ENCODE peak calls at places on chromosomes 11 and 22, in four cellular contexts. One of them, this sample, is unnamed. For H3K36me3, the result is how much of the 10 kb centered on the place peaks cover.

GRCh38 chr11:124123587-124123986 is 8.3 kb downstream of the VWA5A start:
- DNase-seq in GM12878: no peak
- DNase-seq in HepG2: no peak
- DNase-seq in H1: no peak
- DNase-seq in this sample: peak

GRCh38 chr11:10197091-10197490 is 96.9 kb downstream of the SBF2 start:
- DNase-seq in H1: no peak
- DNase-seq in HepG2: no peak
- DNase-seq in GM12878: no peak
- DNase-seq in this sample: no peak

GRCh38 chr11:92948116-92948515 is 21.3 kb upstream of the MTNR1B start:
- DNase-seq in HepG2: peak
- DNase-seq in H1: no peak
- DNase-seq in GM12878: no peak
- DNase-seq in this sample: no peak

GRCh38 chr11:134622458-134622857 is 210.4 kb upstream of the B3GAT1 start:
- DNase-seq in GM12878: no peak
- DNase-seq in H1: no peak
- DNase-seq in HepG2: no peak
- DNase-seq in this sample: no peak

GRCh38 chr11:120807414-120808150 is 216.3 kb upstream of the TBCEL start:
- DNase-seq in HepG2: peak
- DNase-seq in H1: no peak
- DNase-seq in GM12878: no peak
- DNase-seq in this sample: peak

GRCh38 chr11:65505434-65506315 is 6.8 kb downstream of the MALAT1 start:
- DNase-seq in H1: no peak
- DNase-seq in GM12878: no peak
- DNase-seq in HepG2: no peak
- DNase-seq in this sample: no peak

GRCh38 chr11:59753650-59754493 is 1.3 kb upstream of the STX3 start:
- DNase-seq in HepG2: peak
- DNase-seq in H1: no peak
- DNase-seq in GM12878: peak
- DNase-seq in this sample: peak

GRCh38 chr11:68927280-68928107 is 23.8 kb downstream of the IGHMBP2 start:
- DNase-seq in H1: no peak
- DNase-seq in GM12878: peak
- DNase-seq in HepG2: no peak
- DNase-seq in this sample: no peak

GRCh38 chr11:62981743-62982142 is 3.0 kb downstream of the SLC22A6 start:
- DNase-seq in H1: no peak
- DNase-seq in HepG2: no peak
- DNase-seq in GM12878: no peak
- DNase-seq in this sample: no peak

GRCh38 chr11:103528046-103528445 is 418.8 kb downstream of the DYNC2H1 start:
- DNase-seq in H1: no peak
- DNase-seq in HepG2: no peak
- DNase-seq in GM12878: no peak
- DNase-seq in this sample: no peak

GRCh38 chr11:44753965-44754645 is 27.3 kb downstream of the TSPAN18 start:
- DNase-seq in GM12878: no peak
- DNase-seq in HepG2: no peak
- DNase-seq in H1: no peak
- DNase-seq in this sample: peak

GRCh38 chr11:86524603-86525352 is 147.6 kb downstream of the ME3 start:
- DNase-seq in H1: no peak
- DNase-seq in HepG2: peak
- DNase-seq in GM12878: no peak
- DNase-seq in this sample: no peak

GRCh38 chr22:19669570-19669969 is 44.7 kb upstream of the SEPTIN5 start:
- DNase-seq in H1: no peak
- DNase-seq in HepG2: no peak
- DNase-seq in GM12878: no peak
- DNase-seq in this sample: no peak

GRCh38 chr22:33476206-33476605 is 418.0 kb upstream of the SYN3 start:
- DNase-seq in H1: no peak
- DNase-seq in HepG2: peak
- DNase-seq in GM12878: no peak
- DNase-seq in this sample: no peak

GRCh38 chr11:84413547-84413946 is 1127.4 kb upstream of the CCDC90B start:
- DNase-seq in GM12878: no peak
- DNase-seq in H1: no peak
- DNase-seq in HepG2: no peak
- DNase-seq in this sample: no peak

GRCh38 chr11:45846174-45846675 is 1.1 kb upstream of the CRY2 start:
- DNase-seq in HepG2: no peak
- DNase-seq in H1: no peak
- DNase-seq in GM12878: no peak
- DNase-seq in this sample: no peak
- H3K9ac ChIP-seq in HepG2: no peak
- H3K9ac ChIP-seq in H1: no peak
- H3K9ac ChIP-seq in GM12878: no peak
- H3K9ac ChIP-seq in this sample: no peak

GRCh38 chr22:41215409-41215808 is 10.3 kb downstream of the L3MBTL2 start:
- DNase-seq in GM12878: no peak
- DNase-seq in H1: no peak
- DNase-seq in HepG2: no peak
- DNase-seq in this sample: no peak

GRCh38 chr22:41215926-41216325 is 10.8 kb downstream of the L3MBTL2 start:
- DNase-seq in H1: no peak
- DNase-seq in HepG2: no peak
- DNase-seq in GM12878: no peak
- DNase-seq in this sample: no peak

GRCh38 chr22:41222846-41223507 is 17.8 kb downstream of the CHADL start:
- DNase-seq in HepG2: no peak
- DNase-seq in GM12878: no peak
- DNase-seq in H1: no peak
- DNase-seq in this sample: no peak

GRCh38 chr22:41216984-41217383 is 11.9 kb downstream of the L3MBTL2 start:
- DNase-seq in HepG2: no peak
- DNase-seq in GM12878: no peak
- DNase-seq in H1: no peak
- DNase-seq in this sample: no peak

DNA sequence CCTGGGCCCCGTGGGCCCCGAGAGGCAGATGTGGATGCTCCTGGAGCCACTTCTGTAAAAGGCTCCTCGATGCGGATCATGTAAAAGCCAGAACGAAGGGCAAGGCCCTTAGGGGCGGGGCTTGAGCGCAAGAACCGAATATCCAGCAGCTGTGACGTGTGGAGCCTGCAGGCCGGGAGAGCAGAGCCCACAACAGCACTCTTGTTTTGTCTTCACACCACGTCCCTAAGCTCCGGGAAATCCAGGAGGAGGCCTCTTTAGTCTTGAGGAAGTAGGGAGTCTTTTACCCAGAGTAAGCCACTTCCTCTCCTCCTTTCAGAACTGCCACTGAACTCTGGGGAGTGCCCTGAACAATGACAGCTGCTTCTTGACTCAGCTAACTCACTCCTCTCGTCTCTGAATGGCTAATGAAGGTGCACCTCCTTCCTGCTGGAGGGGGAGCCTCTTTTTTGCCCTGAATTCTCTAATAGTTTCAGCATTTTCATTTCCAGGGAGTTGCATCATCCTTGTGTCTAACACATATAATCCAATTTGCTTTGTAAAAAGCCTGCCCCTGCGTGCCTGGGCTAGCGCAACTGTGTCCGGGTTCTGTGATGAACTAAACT is 12.5 kb downstream of the L3MBTL2 start:
- DNase-seq in HepG2: no peak
- DNase-seq in GM12878: no peak
- DNase-seq in H1: no peak
- DNase-seq in this sample: no peak
- H3K36me3 ChIP-seq in HepG2: under half
- H3K36me3 ChIP-seq in GM12878: under half
- H3K36me3 ChIP-seq in H1: under half
- H3K36me3 ChIP-seq in this sample: half or more

GRCh38 chr22:44660051-44660830 is 41.8 kb upstream of the PRR5 start:
- DNase-seq in GM12878: no peak
- DNase-seq in H1: no peak
- DNase-seq in HepG2: no peak
- DNase-seq in this sample: no peak

GRCh38 chr22:44661070-44661469 is 40.9 kb upstream of the PRR5 start:
- DNase-seq in H1: no peak
- DNase-seq in GM12878: no peak
- DNase-seq in HepG2: no peak
- DNase-seq in this sample: no peak

GRCh38 chr22:44661659-44662569 is 40.1 kb upstream of the PRR5 start:
- DNase-seq in GM12878: no peak
- DNase-seq in H1: no peak
- DNase-seq in HepG2: no peak
- DNase-seq in this sample: no peak

GRCh38 chr22:44659140-44659539 is 42.9 kb upstream of the PRR5 start:
- DNase-seq in GM12878: no peak
- DNase-seq in HepG2: no peak
- DNase-seq in H1: no peak
- DNase-seq in this sample: no peak

GRCh38 chr22:44658371-44658953 is 43.5 kb upstream of the PRR5 start:
- DNase-seq in HepG2: no peak
- DNase-seq in H1: no peak
- DNase-seq in GM12878: no peak
- DNase-seq in this sample: no peak
- TF ChIP-seq SUZ12 in HepG2: no peak
- TF ChIP-seq SUZ12 in H1: no peak
- TF ChIP-seq SUZ12 in GM12878: no peak
- TF ChIP-seq SUZ12 in this sample: no peak

DNA sequence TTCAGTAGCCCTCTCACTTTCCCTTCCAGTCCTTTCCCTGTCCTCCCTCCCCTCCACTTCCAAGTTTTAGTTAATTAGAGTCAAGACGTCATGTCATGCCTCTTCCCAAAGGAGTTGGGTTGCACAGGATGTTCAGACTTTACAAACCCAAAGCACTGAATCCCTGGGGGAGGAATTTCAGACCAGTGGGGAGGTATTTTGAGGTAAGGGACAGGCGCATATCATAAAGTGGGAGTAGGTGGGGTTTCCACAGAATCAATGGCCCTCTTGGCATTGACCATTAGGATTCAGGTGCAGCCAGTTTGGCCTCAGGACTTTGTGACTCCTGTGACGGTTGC is 733 bp upstream of the ACP2 start:
- DNase-seq in GM12878: no peak
- DNase-seq in H1: no peak
- DNase-seq in HepG2: no peak
- DNase-seq in this sample: no peak
- H3K9ac ChIP-seq in GM12878: peak
- H3K9ac ChIP-seq in H1: peak
- H3K9ac ChIP-seq in HepG2: peak
- H3K9ac ChIP-seq in this sample: peak

GRCh38 chr11:72024073-72024749 is 25.5 kb downstream of the IL18BP start:
- DNase-seq in HepG2: no peak
- DNase-seq in H1: no peak
- DNase-seq in GM12878: no peak
- DNase-seq in this sample: no peak
- H3K36me3 ChIP-seq in HepG2: half or more
- H3K36me3 ChIP-seq in H1: under half
- H3K36me3 ChIP-seq in GM12878: under half
- H3K36me3 ChIP-seq in this sample: half or more

GRCh38 chr11:112625816-112626215 is 335.4 kb upstream of the NCAM1 start:
- DNase-seq in H1: no peak
- DNase-seq in HepG2: no peak
- DNase-seq in GM12878: no peak
- DNase-seq in this sample: no peak
- TF ChIP-seq SUZ12 in H1: no peak
- TF ChIP-seq SUZ12 in HepG2: no peak
- TF ChIP-seq SUZ12 in GM12878: no peak
- TF ChIP-seq SUZ12 in this sample: no peak

GRCh38 chr22:50020606-50021005 is 8.0 kb upstream of the IL17REL start:
- DNase-seq in H1: no peak
- DNase-seq in HepG2: no peak
- DNase-seq in GM12878: no peak
- DNase-seq in this sample: no peak
- H3K9ac ChIP-seq in H1: no peak
- H3K9ac ChIP-seq in HepG2: no peak
- H3K9ac ChIP-seq in GM12878: no peak
- H3K9ac ChIP-seq in this sample: no peak

GRCh38 chr11:111855506-111855905 is 15.9 kb downstream of the ALG9 start:
- DNase-seq in HepG2: no peak
- DNase-seq in GM12878: no peak
- DNase-seq in H1: no peak
- DNase-seq in this sample: no peak
- H3K36me3 ChIP-seq in HepG2: under half
- H3K36me3 ChIP-seq in GM12878: under half
- H3K36me3 ChIP-seq in H1: under half
- H3K36me3 ChIP-seq in this sample: under half

GRCh38 chr11:34859496-34859895 is 56.7 kb downstream of the APIP start:
- DNase-seq in HepG2: no peak
- DNase-seq in GM12878: no peak
- DNase-seq in H1: no peak
- DNase-seq in this sample: no peak
- TF ChIP-seq SUZ12 in HepG2: no peak
- TF ChIP-seq SUZ12 in GM12878: no peak
- TF ChIP-seq SUZ12 in H1: no peak
- TF ChIP-seq SUZ12 in this sample: no peak

GRCh38 chr22:43996170-43996980 is 27.7 kb upstream of the PARVB start:
- DNase-seq in HepG2: no peak
- DNase-seq in GM12878: peak
- DNase-seq in H1: no peak
- DNase-seq in this sample: no peak

GRCh38 chr22:43994416-43994815 is 29.7 kb upstream of the PARVB start:
- DNase-seq in HepG2: no peak
- DNase-seq in H1: no peak
- DNase-seq in GM12878: no peak
- DNase-seq in this sample: no peak

GRCh38 chr22:43995057-43995685 is 28.9 kb upstream of the PARVB start:
- DNase-seq in H1: no peak
- DNase-seq in HepG2: no peak
- DNase-seq in GM12878: no peak
- DNase-seq in this sample: no peak

GRCh38 chr22:43996981-43997265 is 27.2 kb upstream of the PARVB start:
- DNase-seq in H1: no peak
- DNase-seq in HepG2: no peak
- DNase-seq in GM12878: no peak
- DNase-seq in this sample: no peak

DNA sequence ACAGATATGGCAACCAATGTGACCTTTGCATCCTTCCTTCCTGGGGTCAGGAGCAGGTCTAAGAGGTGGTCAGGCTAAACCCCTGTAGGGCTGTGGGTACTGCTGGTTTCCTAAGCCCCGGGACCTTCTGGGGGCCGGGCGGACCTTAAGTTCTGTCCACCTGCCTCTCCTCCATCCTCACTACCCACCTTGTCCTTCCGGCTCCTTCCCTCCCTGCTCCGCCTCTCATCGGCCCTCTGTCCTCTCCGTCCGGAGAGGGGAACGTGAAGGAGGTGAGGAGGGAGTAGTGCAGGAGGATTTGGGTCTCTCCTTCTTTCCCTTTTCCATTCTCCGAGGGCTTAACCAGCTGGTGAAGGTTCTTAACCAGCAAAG is 28.3 kb upstream of the PARVB start:
- DNase-seq in GM12878: no peak
- DNase-seq in HepG2: no peak
- DNase-seq in H1: no peak
- DNase-seq in this sample: no peak
- H3K9ac ChIP-seq in GM12878: peak
- H3K9ac ChIP-seq in HepG2: no peak
- H3K9ac ChIP-seq in H1: no peak
- H3K9ac ChIP-seq in this sample: no peak